ENCODE peak calls at places on chromosomes 13 and 19, in ten cellular contexts. One of them, this sample, is unnamed.

GRCh38 chr13:50999641-51000040 is 90.0 kb downstream of the RNASEH2B start:
- DNase-seq in fibroblast of mammary gland: no peak
- DNase-seq in osteoblast: no peak
- DNase-seq in RWPE1: no peak
- DNase-seq in HFFc6: no peak
- DNase-seq in Peyer's patch: no peak
- DNase-seq in fibroblast of villous mesenchyme: no peak
- DNase-seq in body of pancreas: no peak
- DNase-seq in kidney epithelial cell: no peak
- DNase-seq in colonic mucosa: no peak
- DNase-seq in this sample: no peak

GRCh38 chr19:50690439-50690838 is 29.2 kb downstream of the SHANK1 start:
- DNase-seq in fibroblast of mammary gland: no peak
- DNase-seq in osteoblast: no peak
- DNase-seq in RWPE1: no peak
- DNase-seq in HFFc6: no peak
- DNase-seq in Peyer's patch: no peak
- DNase-seq in fibroblast of villous mesenchyme: no peak
- DNase-seq in body of pancreas: no peak
- DNase-seq in kidney epithelial cell: no peak
- DNase-seq in colonic mucosa: no peak
- DNase-seq in this sample: no peak

GRCh38 chr19:33416307-33417215 is 43.1 kb downstream of the CEBPG start:
- DNase-seq in fibroblast of mammary gland: peak
- DNase-seq in osteoblast: peak
- DNase-seq in RWPE1: peak
- DNase-seq in HFFc6: peak
- DNase-seq in Peyer's patch: peak
- DNase-seq in fibroblast of villous mesenchyme: peak
- DNase-seq in body of pancreas: peak
- DNase-seq in kidney epithelial cell: peak
- DNase-seq in colonic mucosa: peak
- DNase-seq in this sample: peak

GRCh38 chr13:71867101-71867814 is at the start of gene DACH1:
- DNase-seq in fibroblast of mammary gland: peak
- DNase-seq in osteoblast: peak
- DNase-seq in RWPE1: no peak
- DNase-seq in HFFc6: peak
- DNase-seq in Peyer's patch: peak
- DNase-seq in fibroblast of villous mesenchyme: peak
- DNase-seq in body of pancreas: peak
- DNase-seq in kidney epithelial cell: peak
- DNase-seq in colonic mucosa: peak
- DNase-seq in this sample: no peak

GRCh38 chr13:91400094-91400462 is 1.7 kb downstream of the GPC5 start:
- DNase-seq in fibroblast of mammary gland: no peak
- DNase-seq in osteoblast: peak
- DNase-seq in RWPE1: no peak
- DNase-seq in HFFc6: no peak
- DNase-seq in Peyer's patch: no peak
- DNase-seq in fibroblast of villous mesenchyme: no peak
- DNase-seq in body of pancreas: no peak
- DNase-seq in kidney epithelial cell: no peak
- DNase-seq in colonic mucosa: no peak
- DNase-seq in this sample: no peak

GRCh38 chr19:31749231-31749630 is 400.0 kb upstream of the TSHZ3 start:
- DNase-seq in fibroblast of mammary gland: no peak
- DNase-seq in osteoblast: no peak
- DNase-seq in RWPE1: no peak
- DNase-seq in HFFc6: no peak
- DNase-seq in Peyer's patch: no peak
- DNase-seq in fibroblast of villous mesenchyme: no peak
- DNase-seq in body of pancreas: no peak
- DNase-seq in kidney epithelial cell: no peak
- DNase-seq in colonic mucosa: no peak
- DNase-seq in this sample: no peak

GRCh38 chr13:41802033-41802683 is 158.8 kb downstream of the VWA8 start:
- DNase-seq in fibroblast of mammary gland: no peak
- DNase-seq in osteoblast: no peak
- DNase-seq in RWPE1: no peak
- DNase-seq in HFFc6: no peak
- DNase-seq in Peyer's patch: no peak
- DNase-seq in fibroblast of villous mesenchyme: no peak
- DNase-seq in body of pancreas: no peak
- DNase-seq in kidney epithelial cell: no peak
- DNase-seq in colonic mucosa: no peak
- DNase-seq in this sample: no peak

GRCh38 chr13:82432949-82433348 is 1449.3 kb downstream of the SLITRK1 start:
- DNase-seq in fibroblast of mammary gland: no peak
- DNase-seq in osteoblast: no peak
- DNase-seq in RWPE1: no peak
- DNase-seq in HFFc6: no peak
- DNase-seq in Peyer's patch: no peak
- DNase-seq in fibroblast of villous mesenchyme: no peak
- DNase-seq in body of pancreas: no peak
- DNase-seq in kidney epithelial cell: no peak
- DNase-seq in colonic mucosa: no peak
- DNase-seq in this sample: no peak

GRCh38 chr13:114047358-114047881 is 73.5 kb upstream of the C13orf46 start:
- DNase-seq in fibroblast of mammary gland: peak
- DNase-seq in osteoblast: no peak
- DNase-seq in RWPE1: no peak
- DNase-seq in HFFc6: no peak
- DNase-seq in Peyer's patch: no peak
- DNase-seq in fibroblast of villous mesenchyme: peak
- DNase-seq in body of pancreas: no peak
- DNase-seq in kidney epithelial cell: peak
- DNase-seq in colonic mucosa: no peak
- DNase-seq in this sample: no peak

GRCh38 chr19:6425732-6426686 is 1.4 kb upstream of the KHSRP start:
- DNase-seq in fibroblast of mammary gland: no peak
- DNase-seq in osteoblast: peak
- DNase-seq in RWPE1: no peak
- DNase-seq in HFFc6: no peak
- DNase-seq in Peyer's patch: no peak
- DNase-seq in fibroblast of villous mesenchyme: no peak
- DNase-seq in body of pancreas: no peak
- DNase-seq in kidney epithelial cell: no peak
- DNase-seq in colonic mucosa: no peak
- DNase-seq in this sample: no peak

GRCh38 chr13:99931462-99931861 is 40.1 kb downstream of the ZIC5 start:
- DNase-seq in fibroblast of mammary gland: no peak
- DNase-seq in osteoblast: no peak
- DNase-seq in RWPE1: no peak
- DNase-seq in HFFc6: no peak
- DNase-seq in Peyer's patch: no peak
- DNase-seq in fibroblast of villous mesenchyme: no peak
- DNase-seq in body of pancreas: no peak
- DNase-seq in kidney epithelial cell: no peak
- DNase-seq in colonic mucosa: no peak
- DNase-seq in this sample: no peak

GRCh38 chr13:36718146-36718545 is 44.3 kb downstream of the SERTM1 start:
- DNase-seq in fibroblast of mammary gland: peak
- DNase-seq in osteoblast: peak
- DNase-seq in RWPE1: no peak
- DNase-seq in HFFc6: no peak
- DNase-seq in Peyer's patch: no peak
- DNase-seq in fibroblast of villous mesenchyme: no peak
- DNase-seq in body of pancreas: no peak
- DNase-seq in kidney epithelial cell: no peak
- DNase-seq in colonic mucosa: no peak
- DNase-seq in this sample: no peak

GRCh38 chr13:48121733-48122132 is 26.8 kb upstream of the MED4 start:
- DNase-seq in fibroblast of mammary gland: no peak
- DNase-seq in osteoblast: no peak
- DNase-seq in RWPE1: no peak
- DNase-seq in HFFc6: no peak
- DNase-seq in Peyer's patch: no peak
- DNase-seq in fibroblast of villous mesenchyme: peak
- DNase-seq in body of pancreas: no peak
- DNase-seq in kidney epithelial cell: peak
- DNase-seq in colonic mucosa: no peak
- DNase-seq in this sample: no peak

GRCh38 chr19:29884466-29884865 is 57.6 kb upstream of the URI1 start:
- DNase-seq in fibroblast of mammary gland: no peak
- DNase-seq in osteoblast: no peak
- DNase-seq in RWPE1: no peak
- DNase-seq in HFFc6: no peak
- DNase-seq in Peyer's patch: no peak
- DNase-seq in fibroblast of villous mesenchyme: no peak
- DNase-seq in body of pancreas: no peak
- DNase-seq in kidney epithelial cell: no peak
- DNase-seq in colonic mucosa: no peak
- DNase-seq in this sample: no peak

DNA sequence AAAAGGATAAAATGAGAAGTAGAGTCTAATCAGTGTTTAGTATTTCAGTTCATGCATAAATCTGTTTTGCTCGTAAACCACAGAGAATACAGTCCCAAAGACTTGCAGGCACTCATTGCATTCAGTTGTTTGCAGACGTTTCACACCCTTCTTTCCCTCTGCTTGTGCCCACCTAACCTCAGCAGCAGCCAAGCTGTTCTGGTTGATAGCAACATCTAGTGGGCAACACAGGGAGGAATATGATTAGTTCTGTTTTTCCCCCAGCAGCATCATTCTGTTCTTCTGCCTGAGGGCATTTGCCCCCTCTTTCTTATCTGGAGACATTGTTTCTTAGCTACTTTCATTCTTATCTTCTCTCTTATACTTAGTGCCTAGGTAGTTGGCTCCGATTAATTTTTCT is 135.6 kb downstream of the PAN3 start:
- DNase-seq in fibroblast of mammary gland: peak
- DNase-seq in osteoblast: no peak
- DNase-seq in RWPE1: no peak
- DNase-seq in HFFc6: no peak
- DNase-seq in Peyer's patch: no peak
- DNase-seq in fibroblast of villous mesenchyme: no peak
- DNase-seq in body of pancreas: no peak
- DNase-seq in kidney epithelial cell: no peak
- DNase-seq in colonic mucosa: no peak
- DNase-seq in this sample: no peak
- TF ChIP-seq CTCF in fibroblast of mammary gland: no peak
- TF ChIP-seq CTCF in osteoblast: peak
- TF ChIP-seq CTCF in RWPE1: no peak
- TF ChIP-seq CTCF in HFFc6: no peak
- TF ChIP-seq CTCF in Peyer's patch: no peak
- TF ChIP-seq CTCF in fibroblast of villous mesenchyme: no peak
- TF ChIP-seq CTCF in body of pancreas: no peak
- TF ChIP-seq CTCF in kidney epithelial cell: peak
- TF ChIP-seq CTCF in colonic mucosa: no peak
- TF ChIP-seq CTCF in this sample: no peak

DNA sequence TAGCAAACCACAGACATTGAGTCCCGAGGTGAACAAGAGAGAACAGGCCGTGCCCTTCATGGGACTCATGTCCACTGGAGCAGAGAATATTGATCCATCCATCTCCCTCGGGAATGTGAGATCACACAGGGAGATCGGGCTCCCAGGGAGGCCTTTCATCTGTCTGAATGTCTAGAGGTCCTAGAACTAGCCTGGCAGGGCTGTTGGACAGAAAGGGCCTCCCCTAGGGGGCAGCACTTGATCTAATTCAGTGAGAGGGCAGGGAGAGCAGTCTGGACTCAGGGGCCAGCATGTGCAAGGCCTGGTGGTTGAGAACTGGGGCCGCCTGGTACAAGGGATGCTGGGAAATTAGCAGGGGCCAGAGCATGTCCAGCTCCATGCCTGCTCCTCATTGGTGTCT is 4.3 kb downstream of the RUVBL2 start:
- DNase-seq in fibroblast of mammary gland: peak
- DNase-seq in osteoblast: peak
- DNase-seq in RWPE1: no peak
- DNase-seq in HFFc6: peak
- DNase-seq in Peyer's patch: no peak
- DNase-seq in fibroblast of villous mesenchyme: peak
- DNase-seq in body of pancreas: peak
- DNase-seq in kidney epithelial cell: no peak
- DNase-seq in colonic mucosa: peak
- DNase-seq in this sample: no peak
- TF ChIP-seq CTCF in fibroblast of mammary gland: peak
- TF ChIP-seq CTCF in osteoblast: peak
- TF ChIP-seq CTCF in RWPE1: peak
- TF ChIP-seq CTCF in HFFc6: peak
- TF ChIP-seq CTCF in Peyer's patch: peak
- TF ChIP-seq CTCF in fibroblast of villous mesenchyme: peak
- TF ChIP-seq CTCF in body of pancreas: no peak
- TF ChIP-seq CTCF in kidney epithelial cell: peak
- TF ChIP-seq CTCF in colonic mucosa: peak
- TF ChIP-seq CTCF in this sample: no peak

DNA sequence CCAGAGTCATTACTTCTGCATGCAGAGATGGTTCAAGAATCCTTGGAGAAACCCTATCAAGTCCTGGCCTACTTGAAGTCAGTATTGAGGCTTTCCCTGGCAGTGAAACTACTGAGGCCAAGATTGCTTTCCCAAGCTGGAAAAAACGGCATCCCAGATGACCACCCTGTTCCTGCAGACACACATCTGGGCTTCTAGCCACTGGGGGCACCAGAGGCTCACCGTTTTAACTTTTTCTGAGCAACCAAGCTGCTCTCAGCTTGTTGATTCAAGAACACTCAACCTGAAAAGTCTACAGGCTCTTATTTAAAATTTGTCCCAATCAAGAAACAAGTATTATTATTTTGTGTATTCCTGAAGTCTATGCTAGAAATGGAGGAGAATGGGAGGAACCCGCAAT is 66.6 kb downstream of the SPRYD7 start:
- DNase-seq in fibroblast of mammary gland: peak
- DNase-seq in osteoblast: no peak
- DNase-seq in RWPE1: no peak
- DNase-seq in HFFc6: peak
- DNase-seq in Peyer's patch: no peak
- DNase-seq in fibroblast of villous mesenchyme: peak
- DNase-seq in body of pancreas: no peak
- DNase-seq in kidney epithelial cell: no peak
- DNase-seq in colonic mucosa: no peak
- DNase-seq in this sample: no peak
- TF ChIP-seq CTCF in fibroblast of mammary gland: peak
- TF ChIP-seq CTCF in osteoblast: peak
- TF ChIP-seq CTCF in RWPE1: no peak
- TF ChIP-seq CTCF in HFFc6: peak
- TF ChIP-seq CTCF in Peyer's patch: no peak
- TF ChIP-seq CTCF in fibroblast of villous mesenchyme: peak
- TF ChIP-seq CTCF in body of pancreas: no peak
- TF ChIP-seq CTCF in kidney epithelial cell: peak
- TF ChIP-seq CTCF in colonic mucosa: no peak
- TF ChIP-seq CTCF in this sample: no peak

DNA sequence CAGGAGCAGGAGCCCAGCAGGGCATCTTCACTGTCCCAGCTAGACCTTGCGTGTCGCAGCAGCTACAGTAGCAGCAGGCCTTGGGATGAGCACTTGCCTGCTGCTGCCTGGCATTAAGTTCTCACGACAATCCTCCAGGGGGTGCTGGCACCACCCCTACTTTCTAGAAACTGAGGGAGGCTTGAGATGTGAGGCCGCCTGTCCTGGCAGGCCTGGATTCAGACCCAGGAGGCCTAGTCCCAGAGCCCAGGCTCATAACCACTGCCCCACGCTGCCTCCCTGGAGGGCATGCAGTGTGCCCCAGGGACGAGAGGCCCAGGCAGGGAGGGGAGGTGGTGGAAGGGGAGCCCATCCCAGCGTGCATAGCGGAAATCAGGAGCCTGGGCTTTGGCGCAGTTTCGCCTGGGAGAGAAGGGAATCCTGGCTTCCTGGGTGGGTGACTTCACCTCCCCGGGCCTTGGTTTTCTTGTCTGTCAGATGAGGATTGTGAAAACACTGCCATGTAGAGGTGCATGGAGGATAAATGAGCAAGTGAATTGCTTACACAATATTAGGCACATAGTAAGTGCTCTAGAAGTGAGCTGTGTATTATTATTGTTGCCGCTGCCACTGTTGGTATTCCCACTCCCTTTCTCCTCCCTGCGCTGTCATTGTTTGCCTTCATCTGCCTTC is 26.1 kb downstream of the PPP5C start:
- DNase-seq in fibroblast of mammary gland: peak
- DNase-seq in osteoblast: no peak
- DNase-seq in RWPE1: peak
- DNase-seq in HFFc6: no peak
- DNase-seq in Peyer's patch: no peak
- DNase-seq in fibroblast of villous mesenchyme: no peak
- DNase-seq in body of pancreas: no peak
- DNase-seq in kidney epithelial cell: no peak
- DNase-seq in colonic mucosa: no peak
- DNase-seq in this sample: no peak
- TF ChIP-seq CTCF in fibroblast of mammary gland: peak
- TF ChIP-seq CTCF in osteoblast: no peak
- TF ChIP-seq CTCF in RWPE1: peak
- TF ChIP-seq CTCF in HFFc6: peak
- TF ChIP-seq CTCF in Peyer's patch: no peak
- TF ChIP-seq CTCF in fibroblast of villous mesenchyme: peak
- TF ChIP-seq CTCF in body of pancreas: no peak
- TF ChIP-seq CTCF in kidney epithelial cell: peak
- TF ChIP-seq CTCF in colonic mucosa: no peak
- TF ChIP-seq CTCF in this sample: no peak

This sample was measured in omental fat pad.